ENCODE peak calls at places on chromosomes 3 and 15, in six cellular contexts. One of them, this sample, is unnamed.

GRCh38 chr3:121883507-121883906 is 10.7 kb upstream of the SLC15A2 start:
- DNase-seq in immature natural killer cell: no peak
- DNase-seq in GM03348: peak
- DNase-seq in substantia nigra: no peak
- DNase-seq in hepatocyte: peak
- DNase-seq in left colon: no peak
- DNase-seq in this sample: no peak

GRCh38 chr15:84736375-84736774 is 12.0 kb upstream of the ZNF592 start:
- DNase-seq in immature natural killer cell: peak
- DNase-seq in GM03348: no peak
- DNase-seq in substantia nigra: no peak
- DNase-seq in hepatocyte: no peak
- DNase-seq in left colon: no peak
- DNase-seq in this sample: no peak

GRCh38 chr15:55721554-55722185 is 21.3 kb downstream of the PRTG start:
- DNase-seq in immature natural killer cell: no peak
- DNase-seq in GM03348: no peak
- DNase-seq in substantia nigra: no peak
- DNase-seq in hepatocyte: no peak
- DNase-seq in left colon: no peak
- DNase-seq in this sample: no peak

GRCh38 chr3:127728417-127728816 is 55.7 kb downstream of the ABTB1 start:
- DNase-seq in immature natural killer cell: no peak
- DNase-seq in GM03348: no peak
- DNase-seq in substantia nigra: no peak
- DNase-seq in hepatocyte: no peak
- DNase-seq in left colon: peak
- DNase-seq in this sample: no peak

GRCh38 chr15:31597466-31597865 is 270.8 kb downstream of the KLF13 start:
- DNase-seq in immature natural killer cell: no peak
- DNase-seq in GM03348: no peak
- DNase-seq in substantia nigra: no peak
- DNase-seq in hepatocyte: no peak
- DNase-seq in left colon: no peak
- DNase-seq in this sample: no peak

GRCh38 chr15:80991446-80991845 is 1.8 kb upstream of the MESD start:
- DNase-seq in immature natural killer cell: no peak
- DNase-seq in GM03348: peak
- DNase-seq in substantia nigra: peak
- DNase-seq in hepatocyte: no peak
- DNase-seq in left colon: peak
- DNase-seq in this sample: no peak

GRCh38 chr15:63896336-63897115 is 62.8 kb upstream of the HERC1 start:
- DNase-seq in immature natural killer cell: peak
- DNase-seq in GM03348: peak
- DNase-seq in substantia nigra: no peak
- DNase-seq in hepatocyte: no peak
- DNase-seq in left colon: no peak
- DNase-seq in this sample: peak

GRCh38 chr3:98692787-98693473 is 70.2 kb upstream of the ST3GAL6 start:
- DNase-seq in immature natural killer cell: no peak
- DNase-seq in GM03348: peak
- DNase-seq in substantia nigra: no peak
- DNase-seq in hepatocyte: no peak
- DNase-seq in left colon: no peak
- DNase-seq in this sample: no peak

GRCh38 chr3:126065876-126066275 is 18.0 kb downstream of the SLC41A3 start:
- DNase-seq in immature natural killer cell: no peak
- DNase-seq in GM03348: no peak
- DNase-seq in substantia nigra: no peak
- DNase-seq in hepatocyte: no peak
- DNase-seq in left colon: no peak
- DNase-seq in this sample: no peak

GRCh38 chr15:98164986-98165385 is 204.5 kb downstream of the ARRDC4 start:
- DNase-seq in immature natural killer cell: no peak
- DNase-seq in GM03348: no peak
- DNase-seq in substantia nigra: no peak
- DNase-seq in hepatocyte: no peak
- DNase-seq in left colon: no peak
- DNase-seq in this sample: no peak

GRCh38 chr3:153165211-153165815 is 3.3 kb downstream of the RAP2B start:
- DNase-seq in immature natural killer cell: peak
- DNase-seq in GM03348: no peak
- DNase-seq in substantia nigra: no peak
- DNase-seq in hepatocyte: no peak
- DNase-seq in left colon: no peak
- DNase-seq in this sample: no peak

GRCh38 chr15:67082007-67082536 is 16.7 kb downstream of the SMAD3 start:
- DNase-seq in immature natural killer cell: peak
- DNase-seq in GM03348: no peak
- DNase-seq in substantia nigra: no peak
- DNase-seq in hepatocyte: no peak
- DNase-seq in left colon: peak
- DNase-seq in this sample: no peak

GRCh38 chr15:62164500-62165028 is 521 bp downstream of the C2CD4B start:
- DNase-seq in immature natural killer cell: no peak
- DNase-seq in GM03348: peak
- DNase-seq in substantia nigra: no peak
- DNase-seq in hepatocyte: peak
- DNase-seq in left colon: peak
- DNase-seq in this sample: no peak

GRCh38 chr15:58401991-58402649 is 29.7 kb upstream of the LIPC start:
- DNase-seq in immature natural killer cell: no peak
- DNase-seq in GM03348: peak
- DNase-seq in substantia nigra: no peak
- DNase-seq in hepatocyte: peak
- DNase-seq in left colon: no peak
- DNase-seq in this sample: peak

GRCh38 chr3:27637346-27638000 is 84.7 kb downstream of the EOMES start:
- DNase-seq in immature natural killer cell: no peak
- DNase-seq in GM03348: no peak
- DNase-seq in substantia nigra: no peak
- DNase-seq in hepatocyte: no peak
- DNase-seq in left colon: no peak
- DNase-seq in this sample: no peak

GRCh38 chr3:124784686-124785382 is 54.6 kb downstream of the UMPS start:
- DNase-seq in immature natural killer cell: peak
- DNase-seq in GM03348: no peak
- DNase-seq in substantia nigra: no peak
- DNase-seq in hepatocyte: no peak
- DNase-seq in left colon: no peak
- DNase-seq in this sample: no peak

GRCh38 chr15:25798207-25798931 is 64.8 kb downstream of the ATP10A start:
- DNase-seq in immature natural killer cell: no peak
- DNase-seq in GM03348: peak
- DNase-seq in substantia nigra: no peak
- DNase-seq in hepatocyte: no peak
- DNase-seq in left colon: no peak
- DNase-seq in this sample: no peak

GRCh38 chr3:37935756-37936666 is 54.6 kb upstream of the VILL start:
- DNase-seq in immature natural killer cell: no peak
- DNase-seq in GM03348: peak
- DNase-seq in substantia nigra: no peak
- DNase-seq in hepatocyte: no peak
- DNase-seq in left colon: no peak
- DNase-seq in this sample: peak

GRCh38 chr3:107676469-107677309 is 153.9 kb downstream of the BBX start:
- DNase-seq in immature natural killer cell: peak
- DNase-seq in GM03348: peak
- DNase-seq in substantia nigra: no peak
- DNase-seq in hepatocyte: peak
- DNase-seq in left colon: no peak
- DNase-seq in this sample: no peak

GRCh38 chr15:69668963-69669362 is 216.3 kb downstream of the RPLP1 start:
- DNase-seq in immature natural killer cell: peak
- DNase-seq in GM03348: no peak
- DNase-seq in substantia nigra: no peak
- DNase-seq in hepatocyte: no peak
- DNase-seq in left colon: peak
- DNase-seq in this sample: peak

GRCh38 chr15:35548435-35548834 is 2.5 kb upstream of the DPH6 start:
- DNase-seq in immature natural killer cell: no peak
- DNase-seq in GM03348: no peak
- DNase-seq in substantia nigra: no peak
- DNase-seq in hepatocyte: no peak
- DNase-seq in left colon: no peak
- DNase-seq in this sample: no peak

GRCh38 chr15:35134269-35134668 is 49.2 kb upstream of the NANOGP8 start:
- DNase-seq in immature natural killer cell: no peak
- DNase-seq in GM03348: no peak
- DNase-seq in substantia nigra: no peak
- DNase-seq in hepatocyte: no peak
- DNase-seq in left colon: no peak
- DNase-seq in this sample: no peak

GRCh38 chr15:42494998-42495360 is 455 bp upstream of the SNAP23 start:
- DNase-seq in immature natural killer cell: no peak
- DNase-seq in GM03348: peak
- DNase-seq in substantia nigra: peak
- DNase-seq in hepatocyte: peak
- DNase-seq in left colon: peak
- DNase-seq in this sample: peak

GRCh38 chr3:122929576-122930365 is 97.8 kb downstream of the SEMA5B start:
- DNase-seq in immature natural killer cell: no peak
- DNase-seq in GM03348: no peak
- DNase-seq in substantia nigra: no peak
- DNase-seq in hepatocyte: no peak
- DNase-seq in left colon: no peak
- DNase-seq in this sample: no peak

GRCh38 chr15:98753726-98754125 is 105.4 kb downstream of the IGF1R start:
- DNase-seq in immature natural killer cell: no peak
- DNase-seq in GM03348: peak
- DNase-seq in substantia nigra: no peak
- DNase-seq in hepatocyte: no peak
- DNase-seq in left colon: no peak
- DNase-seq in this sample: no peak

GRCh38 chr15:62453356-62453755 is 288.3 kb upstream of the C2CD4B start:
- DNase-seq in immature natural killer cell: no peak
- DNase-seq in GM03348: peak
- DNase-seq in substantia nigra: no peak
- DNase-seq in hepatocyte: no peak
- DNase-seq in left colon: no peak
- DNase-seq in this sample: no peak